ENCODE peak calls at places on chromosomes 2 and 18, in five cellular contexts. C is coronary artery, Z is cardiac muscle cell, I is HCT116, B is left lung. P is an unnamed sample.

GRCh38 chr2:160431441-160431840 is 62.2 kb downstream of the RBMS1 start:
- DNase-seq in Z (no peak), I (no peak), C (no peak), B (no peak), P (no peak)

GRCh38 chr18:54805571-54806334 is 22.5 kb upstream of the RAB27B start:
- DNase-seq in I (no peak), Z (peak; percentile 92), C (no peak), B (no peak), P (no peak)

GRCh38 chr2:36461039-36461681 is 105.6 kb downstream of the CRIM1 start:
- DNase-seq in B (no peak), I (peak; percentile 60), C (no peak), Z (peak; percentile 93), P (no peak)

GRCh38 chr2:27854224-27854623 is 36.0 kb downstream of the RBKS start:
- DNase-seq in Z (no peak), C (no peak), I (no peak), B (no peak), P (no peak)

GRCh38 chr2:193810533-193810932 is 1615.8 kb upstream of the TMEFF2 start:
- DNase-seq in B (no peak), C (no peak), I (no peak), Z (peak; percentile 38), P (no peak)

GRCh38 chr18:56799756-56800155 is 148.6 kb downstream of the WDR7 start:
- DNase-seq in B (no peak), C (no peak), Z (peak; percentile 2), I (no peak), P (no peak)

GRCh38 chr2:55862673-55863390 is 60.8 kb downstream of the EFEMP1 start:
- DNase-seq in C (peak; percentile 81), B (peak; percentile 48), Z (peak; percentile 99), I (no peak), P (no peak)

GRCh38 chr2:17539993-17540812 is at the start of gene VSNL1:
- DNase-seq in Z (peak; percentile 85), I (peak; percentile 79), C (no peak), B (peak; percentile 86), P (peak; percentile 89)

GRCh38 chr2:107693604-107694003 is 133.1 kb upstream of the RGPD4 start:
- DNase-seq in C (no peak), B (no peak), I (no peak), Z (no peak), P (no peak)

GRCh38 chr2:68188831-68189230 is 31.1 kb downstream of the PNO1 start:
- DNase-seq in I (no peak), B (no peak), C (no peak), Z (no peak), P (no peak)

GRCh38 chr2:107001964-107002696 is 116.2 kb upstream of the ST6GAL2 start:
- DNase-seq in C (no peak), I (no peak), B (no peak), Z (peak; percentile 20), P (no peak)

GRCh38 chr2:171652411-171652775 is 34.9 kb upstream of the DYNC1I2 start:
- DNase-seq in I (no peak), C (no peak), B (no peak), Z (no peak), P (no peak)

GRCh38 chr2:227612546-227613271 is 1.9 kb downstream of the SCYGR3 start:
- DNase-seq in C (no peak), I (no peak), B (no peak), Z (no peak), P (no peak)

GRCh38 chr2:134231965-134232340 is 21.9 kb upstream of the MGAT5 start:
- DNase-seq in C (no peak), I (no peak), Z (no peak), B (no peak), P (no peak)

GRCh38 chr2:8580316-8581047 is 101.4 kb upstream of the ID2 start:
- DNase-seq in I (no peak), C (no peak), Z (no peak), B (no peak), P (peak; percentile 48)

GRCh38 chr2:108858894-108859293 is 72.3 kb downstream of the CCDC138 start:
- DNase-seq in Z (peak; percentile 16), I (no peak), B (no peak), C (no peak), P (no peak)

GRCh38 chr2:437772-438393 is 150.0 kb upstream of the ALKAL2 start:
- DNase-seq in Z (no peak), I (no peak), C (no peak), B (peak; percentile 51), P (no peak)

GRCh38 chr2:1512321-1513289 is 99.3 kb downstream of the TPO start:
- DNase-seq in B (peak; percentile 22), I (no peak), C (no peak), Z (no peak), P (no peak)

GRCh38 chr2:44895061-44895460 is 46.4 kb upstream of the SIX3 start:
- DNase-seq in I (no peak), B (no peak), C (no peak), Z (no peak), P (no peak)

GRCh38 chr2:100978582-100979051 is 23.5 kb upstream of the RPL31 start:
- DNase-seq in B (no peak), Z (peak; percentile 26), I (no peak), C (no peak), P (no peak)

GRCh38 chr2:120094795-120095194 is 81.9 kb downstream of the EPB41L5 start:
- DNase-seq in Z (no peak), C (no peak), B (no peak), I (no peak), P (no peak)

GRCh38 chr2:238060542-238061309 is at the start of gene SCLY:
- DNase-seq in I (peak; percentile 91), B (peak; percentile 98), C (peak; percentile 99), Z (peak; percentile 99), P (peak; percentile 99)

GRCh38 chr2:204796581-204796980 is 251.3 kb downstream of the PARD3B start:
- DNase-seq in C (no peak), I (no peak), B (no peak), Z (no peak), P (no peak)

GRCh38 chr2:2904721-2905340 is 472.8 kb downstream of the EIPR1 start:
- DNase-seq in I (no peak), Z (no peak), B (no peak), C (no peak), P (no peak)

GRCh38 chr18:2002178-2002577 is 569.1 kb downstream of the METTL4 start:
- DNase-seq in B (no peak), Z (peak; percentile 38), I (no peak), C (no peak), P (no peak)

GRCh38 chr2:28586864-28587263 is 91.0 kb downstream of the PLB1 start:
- DNase-seq in I (no peak), B (peak; percentile 21), Z (no peak), C (peak; percentile 57), P (no peak)

GRCh38 chr18:6414118-6414722 is 491 bp downstream of the L3MBTL4 start:
- DNase-seq in B (peak; percentile 67), C (peak; percentile 77), Z (peak; percentile 23), I (no peak), P (peak; percentile 87)

GRCh38 chr2:161825429-161825828 is 201.2 kb downstream of the SLC4A10 start:
- DNase-seq in B (no peak), C (no peak), I (no peak), Z (no peak), P (no peak)

GRCh38 chr18:50586710-50587109 is 26.8 kb downstream of the MAPK4 start:
- DNase-seq in Z (peak; percentile 7), C (no peak), I (no peak), B (no peak), P (no peak)
- TF ChIP-seq CTCF in Z (peak; percentile 40), C (no peak), I (peak; percentile 33), B (peak; percentile 11), P (no peak)

GRCh38 chr2:235744161-235744560 is 250.3 kb downstream of the AGAP1 start:
- DNase-seq in Z (no peak), I (no peak), C (no peak), B (no peak), P (no peak)

GRCh38 chr2:235737396-235737795 is 243.6 kb downstream of the AGAP1 start:
- DNase-seq in B (no peak), I (no peak), C (no peak), Z (no peak), P (no peak)

GRCh38 chr2:235737840-235738239 is 244.0 kb downstream of the AGAP1 start:
- DNase-seq in C (no peak), I (no peak), Z (no peak), B (no peak), P (no peak)

GRCh38 chr2:235739704-235740415 is 246.0 kb downstream of the AGAP1 start:
- DNase-seq in Z (no peak), B (no peak), C (no peak), I (no peak), P (no peak)

GRCh38 chr2:235740821-235741220 is 247.0 kb downstream of the AGAP1 start:
- DNase-seq in Z (no peak), B (no peak), I (no peak), C (no peak), P (no peak)
- TF ChIP-seq CTCF in Z (no peak), B (no peak), I (peak; percentile 52), C (no peak), P (peak; percentile 28)

GRCh38 chr2:150878347-150878746 is 383.3 kb downstream of the RBM43 start:
- DNase-seq in B (no peak), I (peak; percentile 62), Z (no peak), C (no peak), P (no peak)

GRCh38 chr2:150876201-150877085 is 385.2 kb downstream of the RBM43 start:
- DNase-seq in C (no peak), Z (peak; percentile 76), I (no peak), B (no peak), P (no peak)

GRCh38 chr2:150872919-150873772 is 385.7 kb upstream of the RND3 start:
- DNase-seq in I (no peak), Z (peak; percentile 52), B (no peak), C (no peak), P (no peak)
- TF ChIP-seq CTCF in I (no peak), Z (no peak), B (no peak), C (no peak), P (peak; percentile 21)

GRCh38 chr2:239193925-239194687 is 206.7 kb downstream of the HDAC4 start:
- DNase-seq in C (peak; percentile 65), Z (no peak), B (peak; percentile 19), I (no peak), P (peak; percentile 75)

GRCh38 chr2:239195318-239195871 is 205.4 kb downstream of the HDAC4 start:
- DNase-seq in C (peak; percentile 50), B (no peak), Z (peak; percentile 5), I (no peak), P (peak; percentile 66)

GRCh38 chr2:239193426-239193825 is 207.4 kb downstream of the HDAC4 start:
- DNase-seq in C (peak; percentile 62), Z (no peak), B (peak; percentile 20), I (no peak), P (peak; percentile 80)

GRCh38 chr2:239195992-239196391 is 204.8 kb downstream of the HDAC4 start:
- DNase-seq in I (no peak), B (peak; percentile 2), C (no peak), Z (no peak), P (no peak)

DNA sequence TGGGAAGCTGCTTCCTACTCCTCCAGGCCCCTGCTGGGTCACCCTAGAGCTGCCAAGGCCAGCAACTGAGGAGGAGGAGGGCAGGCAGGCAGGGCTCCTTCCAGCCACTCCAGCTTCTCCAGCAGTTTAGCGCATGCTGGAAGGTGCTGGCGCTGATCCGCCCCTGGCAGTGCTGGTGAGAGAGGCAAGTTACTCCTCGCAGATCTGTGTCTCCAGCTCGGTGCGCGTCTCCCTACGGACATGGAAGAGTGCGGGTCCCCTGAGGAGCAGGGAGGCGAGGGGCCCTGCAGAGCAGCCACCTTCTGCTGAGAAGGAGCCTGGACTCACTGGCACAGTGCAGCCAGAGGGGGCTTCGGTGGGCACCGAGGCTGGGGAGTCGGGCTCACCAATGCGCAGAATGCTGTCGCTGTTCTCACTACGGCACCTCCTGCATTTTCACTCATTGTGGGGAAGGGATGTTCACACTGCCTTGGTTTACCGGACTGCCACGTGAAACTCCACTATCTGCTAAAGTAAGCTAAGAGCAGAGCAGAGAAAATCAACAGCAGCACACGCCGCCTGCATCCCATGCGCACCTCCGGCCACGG is 206.0 kb downstream of the HDAC4 start:
- DNase-seq in B (peak; percentile 10), Z (no peak), C (peak; percentile 57), I (no peak), P (peak; percentile 78)
- TF ChIP-seq CTCF in B (no peak), Z (no peak), C (no peak), I (no peak), P (no peak)